ENCODE peak calls at places on chromosome 21, in nine cellular contexts. One of them, this sample, is unnamed.

GRCh38 chr21:44666401-44667320 is at the start of gene KRTAP12-2:
- ATAC-seq in gastroesophageal sphincter: no peak
- ATAC-seq in A549: no peak
- ATAC-seq in activated naive CD8-positive, alpha-beta T cell treated with anti-CD3 and anti-CD28 coated beads, Interleukin-2, amount 10 ng/mL, durations not matched to agents 7 days and 5 days: no peak
- ATAC-seq in thoracic aorta: no peak
- ATAC-seq in Panc1: no peak
- ATAC-seq in aorta: no peak
- ATAC-seq in RWPE2: no peak
- ATAC-seq in naive B cell: no peak
- ATAC-seq in this sample: no peak

GRCh38 chr21:15763359-15763758 is 33.6 kb downstream of the USP25 start:
- ATAC-seq in gastroesophageal sphincter: no peak
- ATAC-seq in A549: no peak
- ATAC-seq in activated naive CD8-positive, alpha-beta T cell treated with anti-CD3 and anti-CD28 coated beads, Interleukin-2, amount 10 ng/mL, durations not matched to agents 7 days and 5 days: no peak
- ATAC-seq in thoracic aorta: no peak
- ATAC-seq in Panc1: no peak
- ATAC-seq in aorta: no peak
- ATAC-seq in RWPE2: no peak
- ATAC-seq in naive B cell: no peak
- ATAC-seq in this sample: no peak

GRCh38 chr21:44437696-44438431 is 17.4 kb upstream of the LRRC3 start:
- ATAC-seq in gastroesophageal sphincter: no peak
- ATAC-seq in A549: no peak
- ATAC-seq in activated naive CD8-positive, alpha-beta T cell treated with anti-CD3 and anti-CD28 coated beads, Interleukin-2, amount 10 ng/mL, durations not matched to agents 7 days and 5 days: no peak
- ATAC-seq in thoracic aorta: no peak
- ATAC-seq in Panc1: no peak
- ATAC-seq in aorta: no peak
- ATAC-seq in RWPE2: no peak
- ATAC-seq in naive B cell: no peak
- ATAC-seq in this sample: no peak

GRCh38 chr21:44800971-44801467 is 601 bp downstream of the UBE2G2 start:
- ATAC-seq in gastroesophageal sphincter: no peak
- ATAC-seq in A549: peak; percentile 65
- ATAC-seq in activated naive CD8-positive, alpha-beta T cell treated with anti-CD3 and anti-CD28 coated beads, Interleukin-2, amount 10 ng/mL, durations not matched to agents 7 days and 5 days: peak; percentile 46
- ATAC-seq in thoracic aorta: peak; percentile 22
- ATAC-seq in Panc1: peak; percentile 32
- ATAC-seq in aorta: no peak
- ATAC-seq in RWPE2: peak; percentile 33
- ATAC-seq in naive B cell: peak; percentile 57
- ATAC-seq in this sample: peak; percentile 61

GRCh38 chr21:45319461-45320211 is 31.9 kb upstream of the POFUT2 start:
- ATAC-seq in gastroesophageal sphincter: peak; percentile 76
- ATAC-seq in A549: peak; percentile 30
- ATAC-seq in activated naive CD8-positive, alpha-beta T cell treated with anti-CD3 and anti-CD28 coated beads, Interleukin-2, amount 10 ng/mL, durations not matched to agents 7 days and 5 days: no peak
- ATAC-seq in thoracic aorta: peak; percentile 71
- ATAC-seq in Panc1: peak; percentile 58
- ATAC-seq in aorta: peak; percentile 81
- ATAC-seq in RWPE2: no peak
- ATAC-seq in naive B cell: no peak
- ATAC-seq in this sample: peak; percentile 88

GRCh38 chr21:23016617-23017016 is 2018.4 kb downstream of the NCAM2 start:
- ATAC-seq in gastroesophageal sphincter: no peak
- ATAC-seq in A549: no peak
- ATAC-seq in activated naive CD8-positive, alpha-beta T cell treated with anti-CD3 and anti-CD28 coated beads, Interleukin-2, amount 10 ng/mL, durations not matched to agents 7 days and 5 days: no peak
- ATAC-seq in thoracic aorta: no peak
- ATAC-seq in Panc1: no peak
- ATAC-seq in aorta: no peak
- ATAC-seq in RWPE2: peak; percentile 50
- ATAC-seq in naive B cell: no peak
- ATAC-seq in this sample: no peak

GRCh38 chr21:28482657-28483056 is 510.0 kb downstream of the LTN1 start:
- ATAC-seq in gastroesophageal sphincter: no peak
- ATAC-seq in A549: no peak
- ATAC-seq in activated naive CD8-positive, alpha-beta T cell treated with anti-CD3 and anti-CD28 coated beads, Interleukin-2, amount 10 ng/mL, durations not matched to agents 7 days and 5 days: no peak
- ATAC-seq in thoracic aorta: no peak
- ATAC-seq in Panc1: no peak
- ATAC-seq in aorta: no peak
- ATAC-seq in RWPE2: no peak
- ATAC-seq in naive B cell: no peak
- ATAC-seq in this sample: no peak

GRCh38 chr21:32306021-32306780 is 7.5 kb downstream of the MRAP start:
- ATAC-seq in gastroesophageal sphincter: no peak
- ATAC-seq in A549: peak; percentile 79
- ATAC-seq in activated naive CD8-positive, alpha-beta T cell treated with anti-CD3 and anti-CD28 coated beads, Interleukin-2, amount 10 ng/mL, durations not matched to agents 7 days and 5 days: no peak
- ATAC-seq in thoracic aorta: no peak
- ATAC-seq in Panc1: peak; percentile 65
- ATAC-seq in aorta: no peak
- ATAC-seq in RWPE2: peak; percentile 33
- ATAC-seq in naive B cell: no peak
- ATAC-seq in this sample: peak; percentile 26

GRCh38 chr21:14554948-14555347 is 8.8 kb upstream of the SAMSN1 start:
- ATAC-seq in gastroesophageal sphincter: no peak
- ATAC-seq in A549: no peak
- ATAC-seq in activated naive CD8-positive, alpha-beta T cell treated with anti-CD3 and anti-CD28 coated beads, Interleukin-2, amount 10 ng/mL, durations not matched to agents 7 days and 5 days: peak; percentile 90
- ATAC-seq in thoracic aorta: no peak
- ATAC-seq in Panc1: no peak
- ATAC-seq in aorta: no peak
- ATAC-seq in RWPE2: peak; percentile 75
- ATAC-seq in naive B cell: no peak
- ATAC-seq in this sample: no peak

GRCh38 chr21:25459365-25459764 is 147.9 kb downstream of the MRPL39 start:
- ATAC-seq in gastroesophageal sphincter: no peak
- ATAC-seq in A549: no peak
- ATAC-seq in activated naive CD8-positive, alpha-beta T cell treated with anti-CD3 and anti-CD28 coated beads, Interleukin-2, amount 10 ng/mL, durations not matched to agents 7 days and 5 days: no peak
- ATAC-seq in thoracic aorta: no peak
- ATAC-seq in Panc1: no peak
- ATAC-seq in aorta: no peak
- ATAC-seq in RWPE2: no peak
- ATAC-seq in naive B cell: no peak
- ATAC-seq in this sample: no peak

GRCh38 chr21:44952116-44952928 is 12.5 kb downstream of the SLX9 start:
- ATAC-seq in gastroesophageal sphincter: peak; percentile 21
- ATAC-seq in A549: no peak
- ATAC-seq in activated naive CD8-positive, alpha-beta T cell treated with anti-CD3 and anti-CD28 coated beads, Interleukin-2, amount 10 ng/mL, durations not matched to agents 7 days and 5 days: no peak
- ATAC-seq in thoracic aorta: no peak
- ATAC-seq in Panc1: no peak
- ATAC-seq in aorta: peak; percentile 37
- ATAC-seq in RWPE2: no peak
- ATAC-seq in naive B cell: peak; percentile 40
- ATAC-seq in this sample: no peak

GRCh38 chr21:35342440-35342839 is 293.3 kb upstream of the RUNX1 start:
- ATAC-seq in gastroesophageal sphincter: no peak
- ATAC-seq in A549: no peak
- ATAC-seq in activated naive CD8-positive, alpha-beta T cell treated with anti-CD3 and anti-CD28 coated beads, Interleukin-2, amount 10 ng/mL, durations not matched to agents 7 days and 5 days: no peak
- ATAC-seq in thoracic aorta: no peak
- ATAC-seq in Panc1: no peak
- ATAC-seq in aorta: no peak
- ATAC-seq in RWPE2: no peak
- ATAC-seq in naive B cell: peak; percentile 73
- ATAC-seq in this sample: no peak

GRCh38 chr21:28798798-28799197 is 193.9 kb downstream of the LTN1 start:
- ATAC-seq in gastroesophageal sphincter: peak; percentile 43
- ATAC-seq in A549: no peak
- ATAC-seq in activated naive CD8-positive, alpha-beta T cell treated with anti-CD3 and anti-CD28 coated beads, Interleukin-2, amount 10 ng/mL, durations not matched to agents 7 days and 5 days: no peak
- ATAC-seq in thoracic aorta: no peak
- ATAC-seq in Panc1: no peak
- ATAC-seq in aorta: no peak
- ATAC-seq in RWPE2: no peak
- ATAC-seq in naive B cell: no peak
- ATAC-seq in this sample: peak; percentile 63

GRCh38 chr21:32334980-32335471 is 36.4 kb downstream of the MRAP start:
- ATAC-seq in gastroesophageal sphincter: no peak
- ATAC-seq in A549: no peak
- ATAC-seq in activated naive CD8-positive, alpha-beta T cell treated with anti-CD3 and anti-CD28 coated beads, Interleukin-2, amount 10 ng/mL, durations not matched to agents 7 days and 5 days: no peak
- ATAC-seq in thoracic aorta: no peak
- ATAC-seq in Panc1: no peak
- ATAC-seq in aorta: no peak
- ATAC-seq in RWPE2: no peak
- ATAC-seq in naive B cell: no peak
- ATAC-seq in this sample: no peak

GRCh38 chr21:41362605-41363369 is 960 bp downstream of the MX2 start:
- ATAC-seq in gastroesophageal sphincter: no peak
- ATAC-seq in A549: no peak
- ATAC-seq in activated naive CD8-positive, alpha-beta T cell treated with anti-CD3 and anti-CD28 coated beads, Interleukin-2, amount 10 ng/mL, durations not matched to agents 7 days and 5 days: no peak
- ATAC-seq in thoracic aorta: no peak
- ATAC-seq in Panc1: no peak
- ATAC-seq in aorta: no peak
- ATAC-seq in RWPE2: no peak
- ATAC-seq in naive B cell: peak; percentile 9
- ATAC-seq in this sample: no peak

GRCh38 chr21:16775056-16775455 is 737.8 kb upstream of the CXADR start:
- ATAC-seq in gastroesophageal sphincter: no peak
- ATAC-seq in A549: no peak
- ATAC-seq in activated naive CD8-positive, alpha-beta T cell treated with anti-CD3 and anti-CD28 coated beads, Interleukin-2, amount 10 ng/mL, durations not matched to agents 7 days and 5 days: no peak
- ATAC-seq in thoracic aorta: no peak
- ATAC-seq in Panc1: no peak
- ATAC-seq in aorta: no peak
- ATAC-seq in RWPE2: no peak
- ATAC-seq in naive B cell: no peak
- ATAC-seq in this sample: no peak

GRCh38 chr21:33754493-33754892 is 112.2 kb downstream of the ITSN1 start:
- ATAC-seq in gastroesophageal sphincter: no peak
- ATAC-seq in A549: no peak
- ATAC-seq in activated naive CD8-positive, alpha-beta T cell treated with anti-CD3 and anti-CD28 coated beads, Interleukin-2, amount 10 ng/mL, durations not matched to agents 7 days and 5 days: no peak
- ATAC-seq in thoracic aorta: no peak
- ATAC-seq in Panc1: no peak
- ATAC-seq in aorta: no peak
- ATAC-seq in RWPE2: no peak
- ATAC-seq in naive B cell: no peak
- ATAC-seq in this sample: no peak

GRCh38 chr21:34845521-34846213 is 176.9 kb downstream of the CLIC6 start:
- ATAC-seq in gastroesophageal sphincter: no peak
- ATAC-seq in A549: no peak
- ATAC-seq in activated naive CD8-positive, alpha-beta T cell treated with anti-CD3 and anti-CD28 coated beads, Interleukin-2, amount 10 ng/mL, durations not matched to agents 7 days and 5 days: peak; percentile 84
- ATAC-seq in thoracic aorta: no peak
- ATAC-seq in Panc1: peak; percentile 85
- ATAC-seq in aorta: peak; percentile 64
- ATAC-seq in RWPE2: peak; percentile 83
- ATAC-seq in naive B cell: peak; percentile 82
- ATAC-seq in this sample: peak; percentile 68

GRCh38 chr21:25845729-25846256 is 111.0 kb downstream of the GABPA start:
- ATAC-seq in gastroesophageal sphincter: no peak
- ATAC-seq in A549: no peak
- ATAC-seq in activated naive CD8-positive, alpha-beta T cell treated with anti-CD3 and anti-CD28 coated beads, Interleukin-2, amount 10 ng/mL, durations not matched to agents 7 days and 5 days: no peak
- ATAC-seq in thoracic aorta: no peak
- ATAC-seq in Panc1: no peak
- ATAC-seq in aorta: no peak
- ATAC-seq in RWPE2: no peak
- ATAC-seq in naive B cell: no peak
- ATAC-seq in this sample: peak; percentile 60

GRCh38 chr21:39454949-39455668 is 3.3 kb downstream of the SH3BGR start:
- ATAC-seq in gastroesophageal sphincter: no peak
- ATAC-seq in A549: no peak
- ATAC-seq in activated naive CD8-positive, alpha-beta T cell treated with anti-CD3 and anti-CD28 coated beads, Interleukin-2, amount 10 ng/mL, durations not matched to agents 7 days and 5 days: no peak
- ATAC-seq in thoracic aorta: no peak
- ATAC-seq in Panc1: peak; percentile 21
- ATAC-seq in aorta: no peak
- ATAC-seq in RWPE2: peak; percentile 17
- ATAC-seq in naive B cell: no peak
- ATAC-seq in this sample: no peak

GRCh38 chr21:42406201-42406601 is 2.5 kb downstream of the UBASH3A start:
- ATAC-seq in gastroesophageal sphincter: no peak
- ATAC-seq in A549: no peak
- ATAC-seq in activated naive CD8-positive, alpha-beta T cell treated with anti-CD3 and anti-CD28 coated beads, Interleukin-2, amount 10 ng/mL, durations not matched to agents 7 days and 5 days: peak; percentile 60
- ATAC-seq in thoracic aorta: no peak
- ATAC-seq in Panc1: no peak
- ATAC-seq in aorta: no peak
- ATAC-seq in RWPE2: no peak
- ATAC-seq in naive B cell: no peak
- ATAC-seq in this sample: no peak

GRCh38 chr21:39712976-39713375 is 32.0 kb upstream of the IGSF5 start:
- ATAC-seq in gastroesophageal sphincter: no peak
- ATAC-seq in A549: no peak
- ATAC-seq in activated naive CD8-positive, alpha-beta T cell treated with anti-CD3 and anti-CD28 coated beads, Interleukin-2, amount 10 ng/mL, durations not matched to agents 7 days and 5 days: no peak
- ATAC-seq in thoracic aorta: no peak
- ATAC-seq in Panc1: no peak
- ATAC-seq in aorta: no peak
- ATAC-seq in RWPE2: no peak
- ATAC-seq in naive B cell: no peak
- ATAC-seq in this sample: no peak

GRCh38 chr21:25541042-25541441 is 66.2 kb downstream of the MRPL39 start:
- ATAC-seq in gastroesophageal sphincter: no peak
- ATAC-seq in A549: no peak
- ATAC-seq in activated naive CD8-positive, alpha-beta T cell treated with anti-CD3 and anti-CD28 coated beads, Interleukin-2, amount 10 ng/mL, durations not matched to agents 7 days and 5 days: no peak
- ATAC-seq in thoracic aorta: no peak
- ATAC-seq in Panc1: no peak
- ATAC-seq in aorta: no peak
- ATAC-seq in RWPE2: no peak
- ATAC-seq in naive B cell: no peak
- ATAC-seq in this sample: no peak

GRCh38 chr21:31187499-31187898 is 149.2 kb upstream of the KRTAP19-8 start:
- ATAC-seq in gastroesophageal sphincter: no peak
- ATAC-seq in A549: no peak
- ATAC-seq in activated naive CD8-positive, alpha-beta T cell treated with anti-CD3 and anti-CD28 coated beads, Interleukin-2, amount 10 ng/mL, durations not matched to agents 7 days and 5 days: no peak
- ATAC-seq in thoracic aorta: no peak
- ATAC-seq in Panc1: no peak
- ATAC-seq in aorta: no peak
- ATAC-seq in RWPE2: no peak
- ATAC-seq in naive B cell: no peak
- ATAC-seq in this sample: no peak

GRCh38 chr21:32739946-32740345 is 12.1 kb upstream of the SYNJ1 start:
- ATAC-seq in gastroesophageal sphincter: no peak
- ATAC-seq in A549: no peak
- ATAC-seq in activated naive CD8-positive, alpha-beta T cell treated with anti-CD3 and anti-CD28 coated beads, Interleukin-2, amount 10 ng/mL, durations not matched to agents 7 days and 5 days: no peak
- ATAC-seq in thoracic aorta: no peak
- ATAC-seq in Panc1: no peak
- ATAC-seq in aorta: no peak
- ATAC-seq in RWPE2: no peak
- ATAC-seq in naive B cell: no peak
- ATAC-seq in this sample: no peak

GRCh38 chr21:37412603-37413360 is 46.2 kb downstream of the DYRK1A start:
- ATAC-seq in gastroesophageal sphincter: no peak
- ATAC-seq in A549: no peak
- ATAC-seq in activated naive CD8-positive, alpha-beta T cell treated with anti-CD3 and anti-CD28 coated beads, Interleukin-2, amount 10 ng/mL, durations not matched to agents 7 days and 5 days: no peak
- ATAC-seq in thoracic aorta: no peak
- ATAC-seq in Panc1: no peak
- ATAC-seq in aorta: no peak
- ATAC-seq in RWPE2: no peak
- ATAC-seq in naive B cell: no peak
- ATAC-seq in this sample: peak; percentile 89

GRCh38 chr21:29798840-29799239 is 141.0 kb downstream of the GRIK1 start:
- ATAC-seq in gastroesophageal sphincter: no peak
- ATAC-seq in A549: no peak
- ATAC-seq in activated naive CD8-positive, alpha-beta T cell treated with anti-CD3 and anti-CD28 coated beads, Interleukin-2, amount 10 ng/mL, durations not matched to agents 7 days and 5 days: no peak
- ATAC-seq in thoracic aorta: no peak
- ATAC-seq in Panc1: no peak
- ATAC-seq in aorta: no peak
- ATAC-seq in RWPE2: no peak
- ATAC-seq in naive B cell: no peak
- ATAC-seq in this sample: no peak

GRCh38 chr21:28193189-28193588 is 799.5 kb downstream of the LTN1 start:
- ATAC-seq in gastroesophageal sphincter: no peak
- ATAC-seq in A549: no peak
- ATAC-seq in activated naive CD8-positive, alpha-beta T cell treated with anti-CD3 and anti-CD28 coated beads, Interleukin-2, amount 10 ng/mL, durations not matched to agents 7 days and 5 days: no peak
- ATAC-seq in thoracic aorta: no peak
- ATAC-seq in Panc1: no peak
- ATAC-seq in aorta: no peak
- ATAC-seq in RWPE2: no peak
- ATAC-seq in naive B cell: no peak
- ATAC-seq in this sample: no peak

GRCh38 chr21:45464309-45464708 is 59.3 kb downstream of the COL18A1 start:
- ATAC-seq in gastroesophageal sphincter: no peak
- ATAC-seq in A549: no peak
- ATAC-seq in activated naive CD8-positive, alpha-beta T cell treated with anti-CD3 and anti-CD28 coated beads, Interleukin-2, amount 10 ng/mL, durations not matched to agents 7 days and 5 days: no peak
- ATAC-seq in thoracic aorta: no peak
- ATAC-seq in Panc1: no peak
- ATAC-seq in aorta: no peak
- ATAC-seq in RWPE2: no peak
- ATAC-seq in naive B cell: no peak
- ATAC-seq in this sample: no peak

GRCh38 chr21:44926364-44927101 is 5.8 kb upstream of the ITGB2 start:
- ATAC-seq in gastroesophageal sphincter: no peak
- ATAC-seq in A549: no peak
- ATAC-seq in activated naive CD8-positive, alpha-beta T cell treated with anti-CD3 and anti-CD28 coated beads, Interleukin-2, amount 10 ng/mL, durations not matched to agents 7 days and 5 days: peak; percentile 28
- ATAC-seq in thoracic aorta: no peak
- ATAC-seq in Panc1: no peak
- ATAC-seq in aorta: no peak
- ATAC-seq in RWPE2: no peak
- ATAC-seq in naive B cell: no peak
- ATAC-seq in this sample: no peak

GRCh38 chr21:45971487-45972352 is 9.8 kb upstream of the COL6A1 start:
- ATAC-seq in gastroesophageal sphincter: peak; percentile 38
- ATAC-seq in A549: no peak
- ATAC-seq in activated naive CD8-positive, alpha-beta T cell treated with anti-CD3 and anti-CD28 coated beads, Interleukin-2, amount 10 ng/mL, durations not matched to agents 7 days and 5 days: no peak
- ATAC-seq in thoracic aorta: no peak
- ATAC-seq in Panc1: no peak
- ATAC-seq in aorta: peak; percentile 20
- ATAC-seq in RWPE2: no peak
- ATAC-seq in naive B cell: no peak
- ATAC-seq in this sample: peak; percentile 15